ENCODE peak calls at places on chromosome 1, in eight cellular contexts. One of them, this sample, is unnamed.

GRCh38 chr1:72623299-72623708 is 341.0 kb upstream of the NEGR1 start:
- DNase-seq in substantia nigra: no peak
- DNase-seq in left lung: no peak
- DNase-seq in OCI-LY7: peak
- DNase-seq in upper lobe of right lung: no peak
- DNase-seq in K562: no peak
- DNase-seq in endodermal cell: peak
- DNase-seq in sigmoid colon: no peak
- DNase-seq in this sample: no peak

GRCh38 chr1:206472886-206473285 is 2.6 kb downstream of the IKBKE start:
- DNase-seq in endodermal cell: no peak
- DNase-seq in K562: no peak
- DNase-seq in upper lobe of right lung: peak
- DNase-seq in substantia nigra: no peak
- DNase-seq in OCI-LY7: no peak
- DNase-seq in sigmoid colon: no peak
- DNase-seq in left lung: no peak
- DNase-seq in this sample: no peak

GRCh38 chr1:79190074-79190473 is 183.5 kb upstream of the ADGRL4 start:
- DNase-seq in upper lobe of right lung: no peak
- DNase-seq in substantia nigra: no peak
- DNase-seq in sigmoid colon: no peak
- DNase-seq in K562: no peak
- DNase-seq in OCI-LY7: no peak
- DNase-seq in left lung: no peak
- DNase-seq in endodermal cell: no peak
- DNase-seq in this sample: no peak

GRCh38 chr1:14733053-14733778 is 134.7 kb downstream of the KAZN start:
- DNase-seq in endodermal cell: peak
- DNase-seq in K562: no peak
- DNase-seq in sigmoid colon: no peak
- DNase-seq in substantia nigra: no peak
- DNase-seq in upper lobe of right lung: no peak
- DNase-seq in OCI-LY7: peak
- DNase-seq in left lung: no peak
- DNase-seq in this sample: no peak

GRCh38 chr1:201127755-201128455 is 921 bp upstream of the ASCL5 start:
- DNase-seq in endodermal cell: no peak
- DNase-seq in left lung: no peak
- DNase-seq in substantia nigra: no peak
- DNase-seq in sigmoid colon: no peak
- DNase-seq in K562: no peak
- DNase-seq in upper lobe of right lung: no peak
- DNase-seq in OCI-LY7: no peak
- DNase-seq in this sample: no peak

GRCh38 chr1:27872059-27872801 is at the start of gene THEMIS2:
- DNase-seq in endodermal cell: peak
- DNase-seq in substantia nigra: peak
- DNase-seq in upper lobe of right lung: peak
- DNase-seq in K562: peak
- DNase-seq in OCI-LY7: peak
- DNase-seq in left lung: peak
- DNase-seq in sigmoid colon: peak
- DNase-seq in this sample: no peak

GRCh38 chr1:202151045-202151444 is 6.5 kb upstream of the ARL8A start:
- DNase-seq in OCI-LY7: no peak
- DNase-seq in left lung: no peak
- DNase-seq in upper lobe of right lung: no peak
- DNase-seq in endodermal cell: no peak
- DNase-seq in substantia nigra: no peak
- DNase-seq in K562: no peak
- DNase-seq in sigmoid colon: no peak
- DNase-seq in this sample: no peak

GRCh38 chr1:245142976-245143375 is 11.8 kb upstream of the KIF26B start:
- DNase-seq in upper lobe of right lung: no peak
- DNase-seq in K562: no peak
- DNase-seq in endodermal cell: no peak
- DNase-seq in substantia nigra: no peak
- DNase-seq in OCI-LY7: no peak
- DNase-seq in left lung: no peak
- DNase-seq in sigmoid colon: no peak
- DNase-seq in this sample: no peak

GRCh38 chr1:150009604-150010387 is 730 bp downstream of the OTUD7B start:
- DNase-seq in endodermal cell: peak
- DNase-seq in OCI-LY7: peak
- DNase-seq in left lung: peak
- DNase-seq in substantia nigra: no peak
- DNase-seq in K562: peak
- DNase-seq in sigmoid colon: peak
- DNase-seq in upper lobe of right lung: no peak
- DNase-seq in this sample: no peak

GRCh38 chr1:156081174-156082110 is 823 bp downstream of the MEX3A start:
- DNase-seq in left lung: no peak
- DNase-seq in sigmoid colon: no peak
- DNase-seq in OCI-LY7: no peak
- DNase-seq in K562: no peak
- DNase-seq in endodermal cell: peak
- DNase-seq in upper lobe of right lung: no peak
- DNase-seq in substantia nigra: no peak
- DNase-seq in this sample: no peak

GRCh38 chr1:25062621-25063255 is 132.7 kb upstream of the RUNX3 start:
- DNase-seq in K562: no peak
- DNase-seq in OCI-LY7: no peak
- DNase-seq in upper lobe of right lung: peak
- DNase-seq in substantia nigra: no peak
- DNase-seq in left lung: no peak
- DNase-seq in endodermal cell: no peak
- DNase-seq in sigmoid colon: no peak
- DNase-seq in this sample: no peak

GRCh38 chr1:18532390-18533170 is 51.9 kb downstream of the KLHDC7A start:
- DNase-seq in left lung: no peak
- DNase-seq in upper lobe of right lung: peak
- DNase-seq in endodermal cell: peak
- DNase-seq in K562: no peak
- DNase-seq in OCI-LY7: no peak
- DNase-seq in sigmoid colon: no peak
- DNase-seq in substantia nigra: no peak
- DNase-seq in this sample: no peak

GRCh38 chr1:36351222-36351977 is 28.0 kb upstream of the EVA1B start:
- DNase-seq in substantia nigra: no peak
- DNase-seq in sigmoid colon: no peak
- DNase-seq in upper lobe of right lung: no peak
- DNase-seq in K562: no peak
- DNase-seq in endodermal cell: no peak
- DNase-seq in left lung: peak
- DNase-seq in OCI-LY7: no peak
- DNase-seq in this sample: no peak

GRCh38 chr1:212218911-212219310 is 66.3 kb upstream of the PPP2R5A start:
- DNase-seq in sigmoid colon: no peak
- DNase-seq in substantia nigra: no peak
- DNase-seq in K562: no peak
- DNase-seq in left lung: no peak
- DNase-seq in OCI-LY7: peak
- DNase-seq in upper lobe of right lung: no peak
- DNase-seq in endodermal cell: no peak
- DNase-seq in this sample: no peak

GRCh38 chr1:228102791-228103620 is at the start of gene C1orf35:
- DNase-seq in left lung: peak
- DNase-seq in OCI-LY7: peak
- DNase-seq in sigmoid colon: peak
- DNase-seq in endodermal cell: peak
- DNase-seq in upper lobe of right lung: peak
- DNase-seq in K562: peak
- DNase-seq in substantia nigra: peak
- DNase-seq in this sample: peak

GRCh38 chr1:41485605-41486004 is 1.1 kb upstream of the EDN2 start:
- DNase-seq in left lung: no peak
- DNase-seq in sigmoid colon: no peak
- DNase-seq in substantia nigra: no peak
- DNase-seq in K562: peak
- DNase-seq in OCI-LY7: no peak
- DNase-seq in endodermal cell: peak
- DNase-seq in upper lobe of right lung: no peak
- DNase-seq in this sample: no peak

GRCh38 chr1:115839706-115840095 is 1.2 kb downstream of the NHLH2 start:
- DNase-seq in endodermal cell: no peak
- DNase-seq in K562: no peak
- DNase-seq in upper lobe of right lung: no peak
- DNase-seq in sigmoid colon: no peak
- DNase-seq in left lung: no peak
- DNase-seq in substantia nigra: no peak
- DNase-seq in OCI-LY7: no peak
- DNase-seq in this sample: no peak

GRCh38 chr1:201748331-201748730 is 80.6 kb upstream of the IPO9 start:
- DNase-seq in left lung: no peak
- DNase-seq in OCI-LY7: no peak
- DNase-seq in endodermal cell: peak
- DNase-seq in upper lobe of right lung: no peak
- DNase-seq in sigmoid colon: no peak
- DNase-seq in substantia nigra: no peak
- DNase-seq in K562: no peak
- DNase-seq in this sample: no peak

GRCh38 chr1:16075337-16076002 is 2.0 kb upstream of the FAM131C start:
- DNase-seq in OCI-LY7: no peak
- DNase-seq in sigmoid colon: peak
- DNase-seq in endodermal cell: no peak
- DNase-seq in K562: no peak
- DNase-seq in upper lobe of right lung: peak
- DNase-seq in left lung: peak
- DNase-seq in substantia nigra: no peak
- DNase-seq in this sample: no peak

GRCh38 chr1:217453816-217454215 is 177.1 kb downstream of the GPATCH2 start:
- DNase-seq in K562: no peak
- DNase-seq in endodermal cell: no peak
- DNase-seq in left lung: no peak
- DNase-seq in sigmoid colon: no peak
- DNase-seq in OCI-LY7: no peak
- DNase-seq in substantia nigra: no peak
- DNase-seq in upper lobe of right lung: no peak
- DNase-seq in this sample: no peak

GRCh38 chr1:153349363-153350340 is 1.0 kb upstream of the PGLYRP4 start:
- DNase-seq in substantia nigra: no peak
- DNase-seq in OCI-LY7: no peak
- DNase-seq in endodermal cell: peak
- DNase-seq in K562: no peak
- DNase-seq in sigmoid colon: no peak
- DNase-seq in left lung: no peak
- DNase-seq in upper lobe of right lung: no peak
- DNase-seq in this sample: no peak

GRCh38 chr1:55062801-55063561 is 23.6 kb downstream of the PCSK9 start:
- DNase-seq in left lung: no peak
- DNase-seq in substantia nigra: no peak
- DNase-seq in endodermal cell: no peak
- DNase-seq in K562: no peak
- DNase-seq in OCI-LY7: no peak
- DNase-seq in upper lobe of right lung: peak
- DNase-seq in sigmoid colon: no peak
- DNase-seq in this sample: no peak

GRCh38 chr1:55060133-55060999 is 21.0 kb downstream of the PCSK9 start:
- DNase-seq in upper lobe of right lung: no peak
- DNase-seq in OCI-LY7: no peak
- DNase-seq in substantia nigra: no peak
- DNase-seq in endodermal cell: no peak
- DNase-seq in left lung: no peak
- DNase-seq in sigmoid colon: no peak
- DNase-seq in K562: no peak
- DNase-seq in this sample: no peak

GRCh38 chr1:55061706-55062321 is 22.5 kb downstream of the PCSK9 start:
- DNase-seq in OCI-LY7: no peak
- DNase-seq in substantia nigra: no peak
- DNase-seq in upper lobe of right lung: peak
- DNase-seq in K562: no peak
- DNase-seq in endodermal cell: no peak
- DNase-seq in sigmoid colon: no peak
- DNase-seq in left lung: no peak
- DNase-seq in this sample: no peak

GRCh38 chr1:55059302-55060132 is 20.2 kb downstream of the PCSK9 start:
- DNase-seq in left lung: no peak
- DNase-seq in upper lobe of right lung: no peak
- DNase-seq in endodermal cell: no peak
- DNase-seq in sigmoid colon: no peak
- DNase-seq in OCI-LY7: no peak
- DNase-seq in substantia nigra: no peak
- DNase-seq in K562: no peak
- DNase-seq in this sample: no peak

GRCh38 chr1:55061000-55061705 is 21.8 kb downstream of the PCSK9 start:
- DNase-seq in OCI-LY7: no peak
- DNase-seq in sigmoid colon: no peak
- DNase-seq in upper lobe of right lung: peak
- DNase-seq in endodermal cell: no peak
- DNase-seq in left lung: no peak
- DNase-seq in substantia nigra: no peak
- DNase-seq in K562: no peak
- DNase-seq in this sample: no peak
- H3K27ac ChIP-seq in OCI-LY7: no peak
- H3K27ac ChIP-seq in sigmoid colon: peak
- H3K27ac ChIP-seq in upper lobe of right lung: no peak
- H3K27ac ChIP-seq in endodermal cell: no peak
- H3K27ac ChIP-seq in left lung: no peak
- H3K27ac ChIP-seq in substantia nigra: no peak
- H3K27ac ChIP-seq in K562: no peak
- H3K27ac ChIP-seq in this sample: no peak

GRCh38 chr1:101152633-101153032 is 84.2 kb upstream of the S1PR1 start:
- DNase-seq in endodermal cell: no peak
- DNase-seq in OCI-LY7: no peak
- DNase-seq in upper lobe of right lung: no peak
- DNase-seq in sigmoid colon: no peak
- DNase-seq in left lung: no peak
- DNase-seq in substantia nigra: no peak
- DNase-seq in K562: no peak
- DNase-seq in this sample: no peak
- H3K27ac ChIP-seq in endodermal cell: no peak
- H3K27ac ChIP-seq in OCI-LY7: no peak
- H3K27ac ChIP-seq in upper lobe of right lung: no peak
- H3K27ac ChIP-seq in sigmoid colon: no peak
- H3K27ac ChIP-seq in left lung: no peak
- H3K27ac ChIP-seq in substantia nigra: no peak
- H3K27ac ChIP-seq in K562: no peak
- H3K27ac ChIP-seq in this sample: no peak

DNA sequence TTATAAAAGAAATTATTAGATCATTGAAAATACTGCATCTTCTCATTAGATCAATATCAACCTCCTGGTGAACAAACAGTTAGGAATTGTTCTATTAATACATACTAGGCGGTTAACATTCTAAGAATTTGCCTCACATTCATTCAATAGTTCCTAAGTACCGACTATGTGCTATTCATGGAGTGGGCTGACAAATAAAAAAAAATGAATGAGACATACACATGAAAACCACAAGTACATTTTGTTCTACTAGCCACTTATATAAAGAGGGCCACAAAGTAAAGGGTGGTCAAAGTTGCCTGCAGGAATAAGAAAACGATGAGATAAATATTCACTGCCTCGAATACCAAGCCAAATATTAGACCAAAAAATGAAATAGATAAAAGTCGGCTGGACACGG is 294.4 kb downstream of the SDCCAG8 start:
- DNase-seq in left lung: no peak
- DNase-seq in OCI-LY7: no peak
- DNase-seq in upper lobe of right lung: no peak
- DNase-seq in substantia nigra: no peak
- DNase-seq in sigmoid colon: no peak
- DNase-seq in endodermal cell: no peak
- DNase-seq in K562: no peak
- DNase-seq in this sample: no peak
- H3K27ac ChIP-seq in left lung: no peak
- H3K27ac ChIP-seq in OCI-LY7: no peak
- H3K27ac ChIP-seq in upper lobe of right lung: no peak
- H3K27ac ChIP-seq in substantia nigra: no peak
- H3K27ac ChIP-seq in sigmoid colon: no peak
- H3K27ac ChIP-seq in endodermal cell: no peak
- H3K27ac ChIP-seq in K562: no peak
- H3K27ac ChIP-seq in this sample: no peak

GRCh38 chr1:184810735-184811316 is 56.2 kb upstream of the EDEM3 start:
- DNase-seq in upper lobe of right lung: no peak
- DNase-seq in substantia nigra: no peak
- DNase-seq in K562: no peak
- DNase-seq in endodermal cell: no peak
- DNase-seq in OCI-LY7: no peak
- DNase-seq in left lung: no peak
- DNase-seq in sigmoid colon: peak
- DNase-seq in this sample: no peak
- H3K27ac ChIP-seq in upper lobe of right lung: no peak
- H3K27ac ChIP-seq in substantia nigra: no peak
- H3K27ac ChIP-seq in K562: no peak
- H3K27ac ChIP-seq in endodermal cell: no peak
- H3K27ac ChIP-seq in OCI-LY7: no peak
- H3K27ac ChIP-seq in left lung: no peak
- H3K27ac ChIP-seq in sigmoid colon: peak
- H3K27ac ChIP-seq in this sample: peak

This sample was measured in tibial nerve.